ENCODE peak calls at places on chromosomes 1 and 21, in four cellular contexts. One of them, this sample, is unnamed. For H3K4me1, the result is how much of the 10 kb centered on the place peaks cover.

GRCh38 chr1:62725255-62725654 is 37.1 kb upstream of the DOCK7 start:
- DNase-seq in tibial nerve: no peak
- DNase-seq in HCT116: no peak
- DNase-seq in adrenal gland: no peak
- DNase-seq in this sample: no peak

GRCh38 chr1:178486100-178487069 is 10.4 kb downstream of the CLEC20A start:
- DNase-seq in tibial nerve: no peak
- DNase-seq in HCT116: no peak
- DNase-seq in adrenal gland: no peak
- DNase-seq in this sample: peak

GRCh38 chr1:94416901-94417701 is 1.1 kb upstream of the ABCD3 start:
- DNase-seq in tibial nerve: peak
- DNase-seq in HCT116: no peak
- DNase-seq in adrenal gland: peak
- DNase-seq in this sample: no peak

GRCh38 chr1:90854559-90854958 is 137.5 kb upstream of the BARHL2 start:
- DNase-seq in tibial nerve: no peak
- DNase-seq in HCT116: no peak
- DNase-seq in adrenal gland: no peak
- DNase-seq in this sample: no peak

GRCh38 chr21:32448803-32449594 is 36.5 kb downstream of the EVA1C start:
- DNase-seq in tibial nerve: no peak
- DNase-seq in HCT116: no peak
- DNase-seq in adrenal gland: no peak
- DNase-seq in this sample: no peak

GRCh38 chr1:59678809-59679228 is 135.9 kb upstream of the HOOK1 start:
- DNase-seq in tibial nerve: no peak
- DNase-seq in HCT116: peak
- DNase-seq in adrenal gland: no peak
- DNase-seq in this sample: no peak

GRCh38 chr1:41516168-41516961 is 31.9 kb upstream of the EDN2 start:
- DNase-seq in tibial nerve: peak
- DNase-seq in HCT116: peak
- DNase-seq in adrenal gland: peak
- DNase-seq in this sample: peak

GRCh38 chr1:173409613-173410012 is 67.5 kb upstream of the PRDX6 start:
- DNase-seq in tibial nerve: no peak
- DNase-seq in HCT116: no peak
- DNase-seq in adrenal gland: peak
- DNase-seq in this sample: peak

GRCh38 chr1:198978523-198978922 is 339.7 kb downstream of the PTPRC start:
- DNase-seq in tibial nerve: no peak
- DNase-seq in HCT116: no peak
- DNase-seq in adrenal gland: no peak
- DNase-seq in this sample: no peak

GRCh38 chr1:94808682-94809081 is 11.5 kb upstream of the SLC44A3 start:
- DNase-seq in tibial nerve: no peak
- DNase-seq in HCT116: no peak
- DNase-seq in adrenal gland: no peak
- DNase-seq in this sample: no peak

GRCh38 chr1:203519053-203519770 is 25.3 kb downstream of the OPTC start:
- DNase-seq in tibial nerve: no peak
- DNase-seq in HCT116: no peak
- DNase-seq in adrenal gland: no peak
- DNase-seq in this sample: no peak

GRCh38 chr1:38083541-38083940 is 36.9 kb upstream of the POU3F1 start:
- DNase-seq in tibial nerve: no peak
- DNase-seq in HCT116: no peak
- DNase-seq in adrenal gland: no peak
- DNase-seq in this sample: no peak

GRCh38 chr21:44732956-44733355 is 21.6 kb upstream of the TSPEAR start:
- DNase-seq in tibial nerve: no peak
- DNase-seq in HCT116: no peak
- DNase-seq in adrenal gland: no peak
- DNase-seq in this sample: no peak

GRCh38 chr1:51693420-51694144 is 76.7 kb downstream of the OSBPL9 start:
- DNase-seq in tibial nerve: no peak
- DNase-seq in HCT116: no peak
- DNase-seq in adrenal gland: no peak
- DNase-seq in this sample: no peak

GRCh38 chr1:97930472-97930871 is 9.6 kb upstream of the DPYD start:
- DNase-seq in tibial nerve: no peak
- DNase-seq in HCT116: no peak
- DNase-seq in adrenal gland: no peak
- DNase-seq in this sample: no peak

GRCh38 chr21:41365377-41366107 is 3.7 kb downstream of the MX2 start:
- DNase-seq in tibial nerve: no peak
- DNase-seq in HCT116: no peak
- DNase-seq in adrenal gland: no peak
- DNase-seq in this sample: no peak

GRCh38 chr1:101128851-101129250 is 103.3 kb upstream of the DPH5 start:
- DNase-seq in tibial nerve: no peak
- DNase-seq in HCT116: no peak
- DNase-seq in adrenal gland: no peak
- DNase-seq in this sample: no peak

GRCh38 chr1:84365225-84366221 is 32.8 kb upstream of the DNASE2B start:
- DNase-seq in tibial nerve: no peak
- DNase-seq in HCT116: peak
- DNase-seq in adrenal gland: peak
- DNase-seq in this sample: peak

GRCh38 chr1:193940176-193940575 is 753.8 kb upstream of the B3GALT2 start:
- DNase-seq in tibial nerve: no peak
- DNase-seq in HCT116: no peak
- DNase-seq in adrenal gland: no peak
- DNase-seq in this sample: no peak

GRCh38 chr1:69836961-69837636 is 269.4 kb downstream of the LRRC7 start:
- DNase-seq in tibial nerve: no peak
- DNase-seq in HCT116: no peak
- DNase-seq in adrenal gland: no peak
- DNase-seq in this sample: no peak

DNA sequence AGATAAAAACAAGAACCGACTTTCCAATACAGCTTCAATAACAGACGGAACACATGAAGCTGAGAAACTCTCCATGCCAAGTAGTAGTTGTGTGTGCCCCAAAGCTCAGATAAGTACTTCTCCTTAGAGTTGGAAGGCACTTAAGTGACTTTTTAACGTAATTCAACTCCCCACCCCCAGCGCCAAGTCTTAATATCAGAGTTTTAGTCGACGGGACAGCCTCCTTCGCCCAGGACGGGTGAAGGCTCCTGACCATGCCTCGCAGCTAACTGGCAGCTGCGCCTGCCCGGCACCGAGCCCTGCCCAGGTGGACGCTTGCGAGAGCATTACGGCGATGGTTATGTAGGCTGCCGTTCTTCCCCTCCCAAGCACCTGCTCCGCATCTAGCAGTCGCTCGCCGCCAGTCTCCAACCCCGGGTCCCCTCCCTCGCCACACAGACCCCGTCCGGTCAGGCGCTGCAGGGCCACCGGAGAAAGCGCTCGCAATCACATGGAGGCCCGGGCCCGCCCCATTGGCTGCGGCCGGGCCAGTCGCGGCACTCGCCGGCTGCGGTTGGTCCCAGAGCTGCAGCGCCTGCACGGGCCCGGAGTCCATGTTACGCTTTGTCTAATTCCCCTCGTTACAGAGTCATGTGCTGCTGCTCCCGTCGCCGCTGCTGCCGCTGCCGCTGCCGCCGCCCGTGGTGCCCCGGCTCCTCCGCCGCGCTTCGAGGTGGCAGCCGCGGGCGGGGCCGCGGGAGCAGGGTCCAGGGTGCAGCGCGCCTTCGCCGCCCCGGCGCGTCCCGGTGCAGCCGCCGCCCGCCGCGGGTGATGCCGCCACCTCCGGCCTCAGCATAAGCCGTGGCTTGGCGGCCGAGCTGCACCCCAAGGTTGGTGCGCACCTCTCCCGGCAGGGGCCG is at the start of gene LRRC8D:
- DNase-seq in tibial nerve: peak
- DNase-seq in HCT116: peak
- DNase-seq in adrenal gland: peak
- DNase-seq in this sample: peak
- TF ChIP-seq POLR2A in tibial nerve: peak
- TF ChIP-seq POLR2A in HCT116: no peak
- TF ChIP-seq POLR2A in adrenal gland: peak
- TF ChIP-seq POLR2A in this sample: peak

GRCh38 chr1:152823291-152823690 is 4.0 kb upstream of the LCE1A start:
- DNase-seq in tibial nerve: no peak
- DNase-seq in HCT116: no peak
- DNase-seq in adrenal gland: no peak
- DNase-seq in this sample: no peak

GRCh38 chr1:152827173-152827572 is at the start of gene LCE1A:
- DNase-seq in tibial nerve: no peak
- DNase-seq in HCT116: no peak
- DNase-seq in adrenal gland: no peak
- DNase-seq in this sample: no peak

GRCh38 chr1:152824964-152825363 is 2.3 kb upstream of the LCE1A start:
- DNase-seq in tibial nerve: no peak
- DNase-seq in HCT116: no peak
- DNase-seq in adrenal gland: no peak
- DNase-seq in this sample: no peak
- H3K4me1 ChIP-seq in tibial nerve: under half
- H3K4me1 ChIP-seq in HCT116: under half
- H3K4me1 ChIP-seq in adrenal gland: under half
- H3K4me1 ChIP-seq in this sample: under half

GRCh38 chr1:25033030-25033827 is 103.2 kb upstream of the RUNX3 start:
- DNase-seq in tibial nerve: no peak
- DNase-seq in HCT116: no peak
- DNase-seq in adrenal gland: no peak
- DNase-seq in this sample: no peak

GRCh38 chr1:25030674-25031589 is 100.9 kb upstream of the RUNX3 start:
- DNase-seq in tibial nerve: no peak
- DNase-seq in HCT116: no peak
- DNase-seq in adrenal gland: no peak
- DNase-seq in this sample: no peak

GRCh38 chr1:25033828-25034451 is 103.9 kb upstream of the RUNX3 start:
- DNase-seq in tibial nerve: peak
- DNase-seq in HCT116: no peak
- DNase-seq in adrenal gland: peak
- DNase-seq in this sample: peak

GRCh38 chr1:25031601-25031965 is 101.5 kb upstream of the RUNX3 start:
- DNase-seq in tibial nerve: no peak
- DNase-seq in HCT116: no peak
- DNase-seq in adrenal gland: no peak
- DNase-seq in this sample: no peak

GRCh38 chr1:25031966-25032667 is 102.0 kb upstream of the RUNX3 start:
- DNase-seq in tibial nerve: no peak
- DNase-seq in HCT116: no peak
- DNase-seq in adrenal gland: no peak
- DNase-seq in this sample: no peak
- TF ChIP-seq POLR2A in tibial nerve: no peak
- TF ChIP-seq POLR2A in HCT116: no peak
- TF ChIP-seq POLR2A in adrenal gland: no peak
- TF ChIP-seq POLR2A in this sample: no peak

GRCh38 chr1:167101754-167102153 is 7.9 kb downstream of the STYXL2 start:
- DNase-seq in tibial nerve: no peak
- DNase-seq in HCT116: no peak
- DNase-seq in adrenal gland: no peak
- DNase-seq in this sample: no peak

GRCh38 chr1:167105150-167105840 is 11.4 kb downstream of the STYXL2 start:
- DNase-seq in tibial nerve: no peak
- DNase-seq in HCT116: no peak
- DNase-seq in adrenal gland: no peak
- DNase-seq in this sample: no peak

GRCh38 chr1:167105841-167106461 is 12.1 kb downstream of the STYXL2 start:
- DNase-seq in tibial nerve: no peak
- DNase-seq in HCT116: no peak
- DNase-seq in adrenal gland: no peak
- DNase-seq in this sample: no peak

GRCh38 chr1:167100730-167101129 is 6.9 kb downstream of the STYXL2 start:
- DNase-seq in tibial nerve: no peak
- DNase-seq in HCT116: no peak
- DNase-seq in adrenal gland: no peak
- DNase-seq in this sample: no peak

DNA sequence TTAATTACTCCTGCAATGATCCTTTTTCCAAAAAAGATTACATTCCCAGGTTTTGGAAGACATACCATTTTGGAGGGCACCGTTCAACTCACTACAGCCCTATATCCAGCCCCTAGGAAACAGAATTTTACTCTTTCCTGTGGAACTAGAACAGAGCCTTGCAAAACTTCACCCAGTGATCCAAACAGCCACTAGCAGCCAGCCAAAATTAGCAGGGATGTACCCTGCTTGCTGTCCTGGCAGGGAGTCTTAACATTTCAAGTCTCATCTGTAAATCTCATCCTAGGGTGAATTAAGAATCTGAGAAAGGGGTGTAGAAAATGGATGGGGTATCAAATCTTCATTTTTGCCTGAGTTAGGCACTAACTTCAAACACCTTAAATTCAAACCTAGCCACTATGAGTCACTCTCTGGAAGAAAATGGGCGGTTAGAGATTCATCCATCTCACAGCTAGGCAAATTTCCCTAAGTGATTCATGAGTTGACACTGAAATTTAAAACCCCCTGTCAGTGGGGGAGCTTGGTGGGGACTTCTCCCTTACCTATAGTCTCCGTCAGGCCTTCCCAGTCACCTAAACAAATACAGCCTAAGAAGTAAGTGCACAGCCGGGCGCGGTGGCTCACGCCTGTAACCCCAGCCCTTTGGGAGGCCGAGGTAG is 9.5 kb downstream of the STYXL2 start:
- DNase-seq in tibial nerve: no peak
- DNase-seq in HCT116: no peak
- DNase-seq in adrenal gland: no peak
- DNase-seq in this sample: no peak
- H3K4me1 ChIP-seq in tibial nerve: under half
- H3K4me1 ChIP-seq in HCT116: under half
- H3K4me1 ChIP-seq in adrenal gland: under half
- H3K4me1 ChIP-seq in this sample: under half

DNA sequence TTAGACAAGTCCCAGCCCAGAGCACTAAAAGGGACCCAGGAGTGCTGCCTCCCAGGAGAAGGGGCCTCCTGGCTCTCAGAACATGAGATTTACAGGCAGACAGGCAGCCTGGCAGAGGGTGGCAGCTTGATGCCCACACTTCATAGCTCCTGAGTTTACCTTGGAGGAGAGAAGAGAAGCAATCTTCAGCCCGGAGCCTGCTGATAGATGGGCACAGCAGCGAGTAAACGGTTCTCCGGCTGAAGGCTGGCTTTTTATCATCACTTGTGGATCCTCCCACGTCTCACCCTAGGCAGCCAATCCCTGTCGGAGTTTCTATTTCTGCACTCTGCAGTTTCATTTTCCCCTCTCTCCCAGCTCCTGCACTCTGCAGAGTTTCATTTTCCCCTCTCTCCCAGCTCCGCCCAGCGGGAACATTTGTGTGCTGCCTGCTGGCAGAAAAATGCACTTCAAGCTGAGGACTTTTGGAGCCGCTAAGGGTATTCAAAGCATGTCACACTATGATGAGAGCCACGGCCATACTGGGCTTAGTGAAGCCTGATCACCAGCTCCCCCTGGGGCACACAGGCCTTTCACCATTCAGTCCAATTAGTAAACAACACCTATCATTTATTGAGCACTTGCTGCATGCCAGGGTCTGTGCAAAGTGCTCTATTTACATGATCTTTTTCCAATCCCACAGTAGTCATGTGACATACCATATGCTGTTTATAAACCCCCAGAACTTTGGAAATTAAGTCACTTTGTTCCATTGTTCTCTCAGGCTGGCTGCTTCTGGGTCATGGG is at the start of gene IFI6:
- DNase-seq in tibial nerve: peak
- DNase-seq in HCT116: peak
- DNase-seq in adrenal gland: peak
- DNase-seq in this sample: peak
- TF ChIP-seq POLR2A in tibial nerve: peak
- TF ChIP-seq POLR2A in HCT116: peak
- TF ChIP-seq POLR2A in adrenal gland: peak
- TF ChIP-seq POLR2A in this sample: peak